ENCODE peak calls at places on chromosome 16, in five cellular contexts. Z is AG09319, K is dorsolateral prefrontal cortex, V is lung microvascular endothelial cell, I is T-helper 1 cell. A is an unnamed sample.

GRCh38 chr16:56108724-56109123 is 82.6 kb upstream of the GNAO1 start:
- DNase-seq in V (no peak), K (no peak), I (no peak), Z (no peak), A (no peak)

GRCh38 chr16:76800196-76800595 is 390.8 kb upstream of the MON1B start:
- DNase-seq in I (no peak), K (no peak), Z (no peak), V (no peak), A (no peak)

GRCh38 chr16:31880322-31880979 is 6.8 kb downstream of the ZNF267 start:
- DNase-seq in V (no peak), Z (no peak), I (no peak), K (no peak), A (no peak)

GRCh38 chr16:49514391-49514980 is 140.9 kb downstream of the C16orf78 start:
- DNase-seq in I (no peak), V (no peak), Z (no peak), K (no peak), A (no peak)

GRCh38 chr16:87471278-87472141 is 21.3 kb downstream of the ZCCHC14 start:
- DNase-seq in K (no peak), V (no peak), Z (no peak), I (no peak), A (no peak)

GRCh38 chr16:275041-275621 is 613 bp downstream of the RGS11 start:
- DNase-seq in K (no peak), I (no peak), V (no peak), Z (no peak), A (no peak)

GRCh38 chr16:15032547-15033308 is 23.1 kb downstream of the NTAN1 start:
- DNase-seq in V (no peak), Z (no peak), I (no peak), K (no peak), A (no peak)

GRCh38 chr16:66364959-66365306 is 1.6 kb upstream of the CDH5 start:
- DNase-seq in V (no peak), Z (no peak), K (no peak), I (no peak), A (no peak)

GRCh38 chr16:71929048-71929447 is 33.7 kb downstream of the IST1 start:
- DNase-seq in Z (peak; percentile 28), I (no peak), V (no peak), K (no peak), A (no peak)

GRCh38 chr16:19948186-19949104 is 63.8 kb upstream of the GPRC5B start:
- DNase-seq in V (no peak), K (no peak), Z (no peak), I (no peak), A (no peak)

GRCh38 chr16:65641049-65641448 is 519.2 kb upstream of the CDH11 start:
- DNase-seq in I (no peak), Z (no peak), K (no peak), V (no peak), A (no peak)

A was measured in neuronal stem cell.